ENCODE peak calls at places on chromosomes 5 and 9, in seven cellular contexts. One of them, this sample, is unnamed.

GRCh38 chr9:19493174-19493811 is 84.5 kb downstream of the ACER2 start:
- DNase-seq in SJSA1: no peak
- DNase-seq in right lobe of liver: no peak
- DNase-seq in neural progenitor cell: peak
- DNase-seq in cardiac muscle cell: peak
- DNase-seq in GM12878: peak
- DNase-seq in Peyer's patch: no peak
- DNase-seq in this sample: peak

GRCh38 chr5:35089688-35090314 is 42.1 kb upstream of the AGXT2 start:
- DNase-seq in SJSA1: peak
- DNase-seq in right lobe of liver: no peak
- DNase-seq in neural progenitor cell: peak
- DNase-seq in cardiac muscle cell: peak
- DNase-seq in GM12878: peak
- DNase-seq in Peyer's patch: peak
- DNase-seq in this sample: peak

GRCh38 chr5:138109463-138110265 is 25.8 kb downstream of the WNT8A start:
- DNase-seq in SJSA1: no peak
- DNase-seq in right lobe of liver: no peak
- DNase-seq in neural progenitor cell: no peak
- DNase-seq in cardiac muscle cell: no peak
- DNase-seq in GM12878: no peak
- DNase-seq in Peyer's patch: no peak
- DNase-seq in this sample: no peak

GRCh38 chr9:131728546-131728910 is 11.3 kb downstream of the RAPGEF1 start:
- DNase-seq in SJSA1: no peak
- DNase-seq in right lobe of liver: no peak
- DNase-seq in neural progenitor cell: no peak
- DNase-seq in cardiac muscle cell: no peak
- DNase-seq in GM12878: no peak
- DNase-seq in Peyer's patch: no peak
- DNase-seq in this sample: no peak

GRCh38 chr9:78295731-78296130 is 1.2 kb upstream of the PSAT1 start:
- DNase-seq in SJSA1: no peak
- DNase-seq in right lobe of liver: no peak
- DNase-seq in neural progenitor cell: peak
- DNase-seq in cardiac muscle cell: no peak
- DNase-seq in GM12878: no peak
- DNase-seq in Peyer's patch: no peak
- DNase-seq in this sample: no peak

GRCh38 chr9:116377179-116377790 is 223.7 kb downstream of the PAPPA start:
- DNase-seq in SJSA1: peak
- DNase-seq in right lobe of liver: no peak
- DNase-seq in neural progenitor cell: no peak
- DNase-seq in cardiac muscle cell: no peak
- DNase-seq in GM12878: no peak
- DNase-seq in Peyer's patch: no peak
- DNase-seq in this sample: no peak

GRCh38 chr5:37208883-37209808 is 40.0 kb downstream of the CPLANE1 start:
- DNase-seq in SJSA1: no peak
- DNase-seq in right lobe of liver: no peak
- DNase-seq in neural progenitor cell: no peak
- DNase-seq in cardiac muscle cell: no peak
- DNase-seq in GM12878: no peak
- DNase-seq in Peyer's patch: no peak
- DNase-seq in this sample: no peak

GRCh38 chr5:101590384-101590783 is 687.3 kb upstream of the ST8SIA4 start:
- DNase-seq in SJSA1: no peak
- DNase-seq in right lobe of liver: no peak
- DNase-seq in neural progenitor cell: peak
- DNase-seq in cardiac muscle cell: no peak
- DNase-seq in GM12878: no peak
- DNase-seq in Peyer's patch: no peak
- DNase-seq in this sample: no peak

GRCh38 chr5:79107020-79107796 is 4.4 kb upstream of the BHMT start:
- DNase-seq in SJSA1: no peak
- DNase-seq in right lobe of liver: no peak
- DNase-seq in neural progenitor cell: no peak
- DNase-seq in cardiac muscle cell: no peak
- DNase-seq in GM12878: no peak
- DNase-seq in Peyer's patch: no peak
- DNase-seq in this sample: no peak

GRCh38 chr5:100758780-100759179 is 144.3 kb downstream of the ST8SIA4 start:
- DNase-seq in SJSA1: no peak
- DNase-seq in right lobe of liver: no peak
- DNase-seq in neural progenitor cell: no peak
- DNase-seq in cardiac muscle cell: no peak
- DNase-seq in GM12878: no peak
- DNase-seq in Peyer's patch: no peak
- DNase-seq in this sample: no peak

GRCh38 chr5:106094128-106094726 is 1576.5 kb downstream of the EFNA5 start:
- DNase-seq in SJSA1: peak
- DNase-seq in right lobe of liver: no peak
- DNase-seq in neural progenitor cell: no peak
- DNase-seq in cardiac muscle cell: no peak
- DNase-seq in GM12878: peak
- DNase-seq in Peyer's patch: no peak
- DNase-seq in this sample: no peak

GRCh38 chr9:109114670-109115069 is 5.1 kb downstream of the TMEM245 start:
- DNase-seq in SJSA1: no peak
- DNase-seq in right lobe of liver: no peak
- DNase-seq in neural progenitor cell: no peak
- DNase-seq in cardiac muscle cell: no peak
- DNase-seq in GM12878: no peak
- DNase-seq in Peyer's patch: no peak
- DNase-seq in this sample: no peak

GRCh38 chr9:37350486-37351190 is 71.9 kb upstream of the GRHPR start:
- DNase-seq in SJSA1: no peak
- DNase-seq in right lobe of liver: no peak
- DNase-seq in neural progenitor cell: no peak
- DNase-seq in cardiac muscle cell: no peak
- DNase-seq in GM12878: no peak
- DNase-seq in Peyer's patch: no peak
- DNase-seq in this sample: no peak

GRCh38 chr5:66697796-66698564 is 101.8 kb downstream of the MAST4 start:
- DNase-seq in SJSA1: no peak
- DNase-seq in right lobe of liver: no peak
- DNase-seq in neural progenitor cell: no peak
- DNase-seq in cardiac muscle cell: no peak
- DNase-seq in GM12878: no peak
- DNase-seq in Peyer's patch: no peak
- DNase-seq in this sample: no peak

GRCh38 chr5:153212471-153212870 is 278.0 kb upstream of the GRIA1 start:
- DNase-seq in SJSA1: no peak
- DNase-seq in right lobe of liver: no peak
- DNase-seq in neural progenitor cell: no peak
- DNase-seq in cardiac muscle cell: no peak
- DNase-seq in GM12878: no peak
- DNase-seq in Peyer's patch: no peak
- DNase-seq in this sample: no peak

GRCh38 chr9:109016132-109016531 is 2.8 kb upstream of the CTNNAL1 start:
- DNase-seq in SJSA1: no peak
- DNase-seq in right lobe of liver: no peak
- DNase-seq in neural progenitor cell: no peak
- DNase-seq in cardiac muscle cell: no peak
- DNase-seq in GM12878: no peak
- DNase-seq in Peyer's patch: no peak
- DNase-seq in this sample: no peak

GRCh38 chr9:38087934-38088925 is 19.2 kb upstream of the SHB start:
- DNase-seq in SJSA1: peak
- DNase-seq in right lobe of liver: peak
- DNase-seq in neural progenitor cell: peak
- DNase-seq in cardiac muscle cell: peak
- DNase-seq in GM12878: no peak
- DNase-seq in Peyer's patch: peak
- DNase-seq in this sample: peak

GRCh38 chr5:154129868-154130267 is 60.7 kb upstream of the GALNT10 start:
- DNase-seq in SJSA1: no peak
- DNase-seq in right lobe of liver: no peak
- DNase-seq in neural progenitor cell: no peak
- DNase-seq in cardiac muscle cell: no peak
- DNase-seq in GM12878: no peak
- DNase-seq in Peyer's patch: no peak
- DNase-seq in this sample: no peak

GRCh38 chr5:473344-474192 is 30.6 kb downstream of the EXOC3 start:
- DNase-seq in SJSA1: no peak
- DNase-seq in right lobe of liver: no peak
- DNase-seq in neural progenitor cell: peak
- DNase-seq in cardiac muscle cell: peak
- DNase-seq in GM12878: no peak
- DNase-seq in Peyer's patch: peak
- DNase-seq in this sample: peak

DNA sequence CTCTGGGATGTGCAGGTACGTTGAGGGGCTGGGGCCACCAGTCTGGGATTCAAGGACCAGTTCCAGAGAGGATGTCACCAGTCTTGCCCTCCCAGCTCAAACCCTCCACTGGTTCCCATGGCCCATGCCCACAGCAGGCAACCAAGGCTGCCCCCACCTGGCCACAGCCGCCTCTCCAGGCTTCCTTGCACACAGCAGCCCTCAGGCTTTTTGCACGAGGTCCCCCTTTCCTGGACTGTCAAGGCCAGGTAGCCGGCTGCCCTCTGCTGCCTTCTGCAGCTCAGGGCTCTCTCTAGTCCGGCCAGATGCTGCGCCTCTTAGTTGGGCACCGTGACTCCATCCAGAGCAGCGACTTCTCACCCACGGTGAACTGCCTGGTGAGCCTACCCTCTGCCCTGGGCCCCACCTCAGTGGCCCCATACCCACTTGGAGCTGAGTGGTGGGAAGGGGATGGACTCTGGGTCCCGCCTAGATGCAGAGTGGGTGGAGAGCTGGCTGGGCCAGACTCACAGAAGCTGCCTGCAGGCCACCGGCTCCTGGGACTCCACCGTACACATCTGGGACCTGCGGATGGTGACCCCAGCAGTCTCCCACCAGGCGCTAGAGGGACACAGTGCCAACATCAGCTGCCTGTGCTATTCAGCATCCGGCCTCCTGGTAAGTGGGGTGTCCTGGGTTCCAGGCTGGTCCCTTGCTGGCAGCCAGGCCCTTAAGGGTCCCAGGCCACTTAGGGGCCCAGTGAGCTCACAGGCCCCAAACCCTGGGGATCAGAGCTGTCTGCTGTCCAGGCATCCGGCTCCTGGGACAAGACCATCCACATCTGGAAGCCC is 2.9 kb downstream of the WDR38 start:
- DNase-seq in SJSA1: no peak
- DNase-seq in right lobe of liver: no peak
- DNase-seq in neural progenitor cell: peak
- DNase-seq in cardiac muscle cell: peak
- DNase-seq in GM12878: no peak
- DNase-seq in Peyer's patch: no peak
- DNase-seq in this sample: no peak
- H3K27ac ChIP-seq in SJSA1: no peak
- H3K27ac ChIP-seq in right lobe of liver: no peak
- H3K27ac ChIP-seq in neural progenitor cell: peak
- H3K27ac ChIP-seq in cardiac muscle cell: peak
- H3K27ac ChIP-seq in GM12878: no peak
- H3K27ac ChIP-seq in Peyer's patch: no peak
- H3K27ac ChIP-seq in this sample: no peak

GRCh38 chr5:74641778-74642542 is 1.4 kb upstream of the ENC1 start:
- DNase-seq in SJSA1: peak
- DNase-seq in right lobe of liver: peak
- DNase-seq in neural progenitor cell: peak
- DNase-seq in cardiac muscle cell: peak
- DNase-seq in GM12878: no peak
- DNase-seq in Peyer's patch: peak
- DNase-seq in this sample: peak
- H3K4me3 ChIP-seq in SJSA1: peak
- H3K4me3 ChIP-seq in right lobe of liver: peak
- H3K4me3 ChIP-seq in neural progenitor cell: peak
- H3K4me3 ChIP-seq in cardiac muscle cell: peak
- H3K4me3 ChIP-seq in GM12878: peak
- H3K4me3 ChIP-seq in Peyer's patch: peak
- H3K4me3 ChIP-seq in this sample: peak

GRCh38 chr9:133824802-133825186 is 86.6 kb upstream of the SARDH start:
- DNase-seq in SJSA1: no peak
- DNase-seq in right lobe of liver: no peak
- DNase-seq in neural progenitor cell: no peak
- DNase-seq in cardiac muscle cell: no peak
- DNase-seq in GM12878: no peak
- DNase-seq in Peyer's patch: no peak
- DNase-seq in this sample: no peak

GRCh38 chr9:133823189-133824105 is 85.3 kb upstream of the SARDH start:
- DNase-seq in SJSA1: no peak
- DNase-seq in right lobe of liver: no peak
- DNase-seq in neural progenitor cell: no peak
- DNase-seq in cardiac muscle cell: no peak
- DNase-seq in GM12878: peak
- DNase-seq in Peyer's patch: peak
- DNase-seq in this sample: no peak

GRCh38 chr9:133821606-133822438 is 83.7 kb upstream of the SARDH start:
- DNase-seq in SJSA1: no peak
- DNase-seq in right lobe of liver: no peak
- DNase-seq in neural progenitor cell: peak
- DNase-seq in cardiac muscle cell: no peak
- DNase-seq in GM12878: no peak
- DNase-seq in Peyer's patch: peak
- DNase-seq in this sample: no peak

GRCh38 chr9:133824106-133824801 is 86.1 kb upstream of the SARDH start:
- DNase-seq in SJSA1: no peak
- DNase-seq in right lobe of liver: no peak
- DNase-seq in neural progenitor cell: no peak
- DNase-seq in cardiac muscle cell: no peak
- DNase-seq in GM12878: no peak
- DNase-seq in Peyer's patch: no peak
- DNase-seq in this sample: no peak

DNA sequence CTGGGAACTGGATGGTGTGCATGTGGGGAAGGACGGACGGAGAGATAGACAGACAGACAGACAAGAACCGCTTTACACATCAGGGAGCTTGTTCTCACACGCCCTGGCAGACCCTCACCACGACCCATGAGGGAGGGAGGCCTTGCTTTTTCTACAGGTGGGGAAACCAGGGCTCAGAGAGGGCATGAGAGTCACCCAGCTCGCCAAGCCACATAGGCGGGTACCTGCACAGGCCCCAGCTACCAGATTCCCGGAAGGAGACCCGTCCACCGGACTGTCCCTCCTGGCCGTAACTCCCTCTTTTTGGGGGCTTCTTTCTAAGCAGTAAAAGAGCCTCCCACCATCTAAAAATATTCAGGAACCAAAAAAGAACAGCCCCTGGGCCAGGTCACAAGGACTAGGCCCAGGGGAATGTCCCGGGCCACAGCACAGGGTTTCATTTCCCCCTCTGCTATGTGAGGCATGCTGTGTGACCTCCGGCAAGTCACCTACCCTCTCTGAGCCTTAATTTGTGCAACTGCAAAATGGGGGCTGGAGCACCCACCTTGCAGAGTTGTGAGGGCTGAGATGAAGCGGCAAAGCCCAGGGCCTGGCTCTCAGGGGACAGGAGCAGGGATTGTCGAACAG is 84.4 kb upstream of the SARDH start:
- DNase-seq in SJSA1: no peak
- DNase-seq in right lobe of liver: no peak
- DNase-seq in neural progenitor cell: no peak
- DNase-seq in cardiac muscle cell: no peak
- DNase-seq in GM12878: peak
- DNase-seq in Peyer's patch: peak
- DNase-seq in this sample: no peak
- H3K27ac ChIP-seq in SJSA1: no peak
- H3K27ac ChIP-seq in right lobe of liver: no peak
- H3K27ac ChIP-seq in neural progenitor cell: no peak
- H3K27ac ChIP-seq in cardiac muscle cell: no peak
- H3K27ac ChIP-seq in GM12878: peak
- H3K27ac ChIP-seq in Peyer's patch: no peak
- H3K27ac ChIP-seq in this sample: no peak

GRCh38 chr5:14190194-14191164 is 47.3 kb downstream of the TRIO start:
- DNase-seq in SJSA1: peak
- DNase-seq in right lobe of liver: no peak
- DNase-seq in neural progenitor cell: no peak
- DNase-seq in cardiac muscle cell: no peak
- DNase-seq in GM12878: no peak
- DNase-seq in Peyer's patch: no peak
- DNase-seq in this sample: no peak
- H3K4me3 ChIP-seq in SJSA1: no peak
- H3K4me3 ChIP-seq in right lobe of liver: no peak
- H3K4me3 ChIP-seq in neural progenitor cell: no peak
- H3K4me3 ChIP-seq in cardiac muscle cell: no peak
- H3K4me3 ChIP-seq in GM12878: no peak
- H3K4me3 ChIP-seq in Peyer's patch: no peak
- H3K4me3 ChIP-seq in this sample: no peak

This sample was measured in colonic mucosa.